ENCODE peak calls at places on chromosomes 1 and 21, in ten cellular contexts. Q is ELR; K is AG20443; P is suprapubic skin; U is T-helper 9 cell; N is activated gamma-delta T cell treated with Interleukin-2 at 50 U/mL for 16 hours; F is naive thymus-derived CD8-positive, alpha-beta T cell; Z is activated T-helper 1 cell treated with anti-CD3 and anti-CD28 coated beads, Interleukin-12 subunit alpha, Interleukin-12 subunit beta, Interleukin-2, Interleukin-4 antibody, amounts not matched to agents 30 ng/mL and 10 ng/mL and 1 ng/mL, durations not matched to agents 14 hours and 24 hours and 36 hours; E is NCI-H1436; I is AG09309. J is an unnamed sample.

GRCh38 chr1:44587796-44588460 is 86.4 kb downstream of the TMEM53 start:
- DNase-seq in Q (peak; percentile 19), K (no peak), P (no peak), U (no peak), N (no peak), F (no peak), Z (no peak), E (no peak), I (no peak), J (no peak)

GRCh38 chr1:116020668-116021272 is 44.5 kb downstream of the SLC22A15 start:
- DNase-seq in Q (peak; percentile 76), K (peak; percentile 68), P (peak; percentile 78), U (peak; percentile 10), N (peak; percentile 34), F (peak; percentile 25), Z (no peak), E (peak; percentile 2), I (peak; percentile 5), J (peak; percentile 57)

GRCh38 chr1:85544689-85545203 is 35.8 kb upstream of the CCN1 start:
- DNase-seq in Q (peak; percentile 39), K (peak; percentile 27), P (no peak), U (no peak), N (no peak), F (no peak), Z (no peak), E (no peak), I (no peak), J (peak; percentile 33)

GRCh38 chr1:220441211-220441610 is 86.7 kb upstream of the MARK1 start:
- DNase-seq in Q (no peak), K (no peak), P (no peak), U (no peak), N (no peak), F (no peak), Z (no peak), E (no peak), I (no peak), J (no peak)

GRCh38 chr1:59427155-59427554 is 130.3 kb downstream of the FGGY start:
- DNase-seq in Q (peak; percentile 89), K (peak; percentile 40), P (no peak), U (no peak), N (no peak), F (no peak), Z (no peak), E (no peak), I (no peak), J (no peak)

GRCh38 chr21:41475714-41476405 is 32.1 kb downstream of the TMPRSS2 start:
- DNase-seq in Q (no peak), K (no peak), P (no peak), U (no peak), N (no peak), F (no peak), Z (no peak), E (no peak), I (no peak), J (no peak)

GRCh38 chr1:223116950-223117349 is 26.1 kb downstream of the TLR5 start:
- DNase-seq in Q (no peak), K (no peak), P (no peak), U (no peak), N (no peak), F (no peak), Z (no peak), E (no peak), I (no peak), J (no peak)

GRCh38 chr1:42282867-42283583 is 52.0 kb downstream of the FOXJ3 start:
- DNase-seq in Q (peak; percentile 31), K (no peak), P (no peak), U (no peak), N (no peak), F (no peak), Z (no peak), E (no peak), I (no peak), J (no peak)

GRCh38 chr1:153934746-153935145 is 11.8 kb downstream of the DENND4B start:
- DNase-seq in Q (no peak), K (no peak), P (no peak), U (no peak), N (no peak), F (no peak), Z (no peak), E (no peak), I (no peak), J (no peak)

GRCh38 chr1:95093296-95093695 is 20.5 kb upstream of the ALG14 start:
- DNase-seq in Q (no peak), K (no peak), P (no peak), U (no peak), N (no peak), F (no peak), Z (no peak), E (no peak), I (no peak), J (no peak)

GRCh38 chr1:63103682-63104081 is 218.7 kb upstream of the FOXD3 start:
- DNase-seq in Q (no peak), K (no peak), P (no peak), U (no peak), N (no peak), F (no peak), Z (no peak), E (no peak), I (no peak), J (no peak)

GRCh38 chr1:32337855-32338636 is 2.0 kb upstream of the MARCKSL1 start:
- DNase-seq in Q (no peak), K (no peak), P (no peak), U (no peak), N (peak; percentile 17), F (no peak), Z (no peak), E (no peak), I (no peak), J (no peak)

GRCh38 chr21:46194374-46195334 is 10.4 kb upstream of the SPATC1L start:
- DNase-seq in Q (no peak), K (no peak), P (peak; percentile 66), U (no peak), N (no peak), F (no peak), Z (no peak), E (no peak), I (no peak), J (no peak)

GRCh38 chr1:44227211-44227610 is 13.9 kb downstream of the DMAP1 start:
- DNase-seq in Q (no peak), K (peak; percentile 43), P (no peak), U (no peak), N (no peak), F (no peak), Z (no peak), E (no peak), I (no peak), J (no peak)

GRCh38 chr21:36052860-36053766 is 7.2 kb downstream of the SETD4 start:
- DNase-seq in Q (no peak), K (no peak), P (no peak), U (no peak), N (no peak), F (no peak), Z (no peak), E (no peak), I (no peak), J (no peak)

GRCh38 chr1:68198752-68199151 is 33.6 kb downstream of the WLS start:
- DNase-seq in Q (peak; percentile 79), K (peak; percentile 15), P (no peak), U (no peak), N (no peak), F (no peak), Z (no peak), E (no peak), I (no peak), J (no peak)

GRCh38 chr1:234778215-234779159 is 168.5 kb upstream of the IRF2BP2 start:
- DNase-seq in Q (no peak), K (peak; percentile 32), P (peak; percentile 85), U (no peak), N (no peak), F (no peak), Z (no peak), E (no peak), I (no peak), J (no peak)

GRCh38 chr1:33367488-33368405 is 46.8 kb upstream of the A3GALT2 start:
- DNase-seq in Q (peak; percentile 85), K (peak; percentile 91), P (peak; percentile 95), U (peak; percentile 90), N (peak; percentile 85), F (peak; percentile 83), Z (peak; percentile 73), E (peak; percentile 83), I (no peak), J (peak; percentile 70)

GRCh38 chr1:87330954-87331318 is 2.3 kb downstream of the LMO4 start:
- DNase-seq in Q (no peak), K (no peak), P (no peak), U (no peak), N (no peak), F (no peak), Z (no peak), E (no peak), I (no peak), J (no peak)

GRCh38 chr1:199336745-199337640 is 690.5 kb upstream of the NR5A2 start:
- DNase-seq in Q (no peak), K (no peak), P (no peak), U (no peak), N (no peak), F (no peak), Z (no peak), E (no peak), I (no peak), J (no peak)

GRCh38 chr1:154325583-154326545 is 539 bp downstream of the ATP8B2 start:
- DNase-seq in Q (peak; percentile 92), K (peak; percentile 92), P (peak; percentile 84), U (peak; percentile 47), N (no peak), F (peak; percentile 50), Z (peak; percentile 22), E (peak; percentile 29), I (peak; percentile 76), J (peak; percentile 86)

GRCh38 chr1:70509996-70510876 is 99.2 kb downstream of the CTH start:
- DNase-seq in Q (peak; percentile 98), K (peak; percentile 88), P (no peak), U (no peak), N (no peak), F (no peak), Z (no peak), E (peak; percentile 69), I (peak; percentile 98), J (peak; percentile 59)

GRCh38 chr1:39427369-39427768 is 64.1 kb upstream of the BMP8A start:
- DNase-seq in Q (no peak), K (no peak), P (no peak), U (no peak), N (no peak), F (no peak), Z (no peak), E (no peak), I (no peak), J (no peak)

GRCh38 chr1:64864018-64864945 is 102.1 kb downstream of the JAK1 start:
- DNase-seq in Q (peak; percentile 29), K (no peak), P (no peak), U (peak; percentile 17), N (peak; percentile 50), F (peak; percentile 12), Z (peak; percentile 16), E (no peak), I (no peak), J (no peak)

GRCh38 chr1:235624751-235625192 is 24.8 kb downstream of the GNG4 start:
- DNase-seq in Q (no peak), K (peak; percentile 25), P (no peak), U (no peak), N (no peak), F (no peak), Z (no peak), E (no peak), I (peak; percentile 28), J (peak; percentile 46)

GRCh38 chr1:70656371-70656770 is 245.3 kb downstream of the CTH start:
- DNase-seq in Q (no peak), K (peak; percentile 19), P (no peak), U (no peak), N (no peak), F (no peak), Z (no peak), E (no peak), I (peak; percentile 17), J (no peak)

GRCh38 chr1:35725591-35725990 is 6.9 kb upstream of the C1orf216 start:
- DNase-seq in Q (no peak), K (peak; percentile 55), P (no peak), U (no peak), N (no peak), F (no peak), Z (no peak), E (no peak), I (no peak), J (no peak)

GRCh38 chr1:233240367-233240766 is 55.2 kb downstream of the PCNX2 start:
- DNase-seq in Q (no peak), K (no peak), P (no peak), U (no peak), N (no peak), F (no peak), Z (no peak), E (no peak), I (peak; percentile 16), J (no peak)

J was measured in brain microvascular endothelial cell.